ENCODE peak calls at places on chromosomes 6 and 20, in six cellular contexts. T is upper lobe of left lung, G is GM10248, V is breast epithelium, N is left lung, I is adrenal gland. A is an unnamed sample.
A peak's percentile ranks its signal among the peaks of the same experiment; 100 is the strongest.

GRCh38 chr20:40173877-40174276 is 515.2 kb downstream of the MAFB start:
- DNase-seq in N (no peak), V (no peak), I (no peak), G (no peak), T (no peak), A (no peak)

GRCh38 chr20:25864986-25865714 is 168.5 kb upstream of the ZNF337 start:
- DNase-seq in N (no peak), I (no peak), V (no peak), G (no peak), T (no peak), A (no peak)

GRCh38 chr6:73074175-73074574 is 151.1 kb downstream of the KHDC1L start:
- DNase-seq in V (no peak), T (no peak), G (no peak), N (no peak), I (no peak), A (no peak)

GRCh38 chr6:34243901-34244884 is 4.6 kb downstream of the SMIM29 start:
- DNase-seq in V (peak; percentile 56), N (peak; percentile 80), T (peak; percentile 80), G (no peak), I (peak; percentile 85), A (no peak)

GRCh38 chr6:112232845-112233256 is 21.5 kb downstream of the LAMA4 start:
- DNase-seq in V (no peak), N (no peak), T (no peak), I (no peak), G (no peak), A (no peak)

GRCh38 chr6:13248053-13248452 is 80.3 kb downstream of the TBC1D7 start:
- DNase-seq in I (no peak), G (no peak), T (no peak), N (no peak), V (no peak), A (no peak)

GRCh38 chr6:13014551-13015378 is 298.2 kb downstream of the PHACTR1 start:
- DNase-seq in T (peak; percentile 41), V (no peak), I (no peak), G (no peak), N (no peak), A (peak; percentile 24)

GRCh38 chr20:17890330-17890729 is 78.3 kb downstream of the SNX5 start:
- DNase-seq in I (no peak), N (no peak), G (no peak), V (no peak), T (no peak), A (no peak)

GRCh38 chr6:157282279-157282678 is 41.0 kb downstream of the TMEM242 start:
- DNase-seq in N (no peak), V (no peak), G (no peak), T (no peak), I (no peak), A (no peak)

GRCh38 chr6:9334979-9335378 is 899.6 kb upstream of the SLC35B3 start:
- DNase-seq in G (no peak), V (no peak), I (no peak), T (no peak), N (no peak), A (no peak)

GRCh38 chr6:126253421-126253820 is 86.5 kb upstream of the CENPW start:
- DNase-seq in T (no peak), V (no peak), G (no peak), I (no peak), N (no peak), A (no peak)

GRCh38 chr6:14661188-14661587 is 543.6 kb downstream of the CD83 start:
- DNase-seq in V (no peak), T (no peak), G (peak; percentile 29), N (no peak), I (no peak), A (no peak)

GRCh38 chr6:110514818-110515217 is 38.4 kb upstream of the SLC22A16 start:
- DNase-seq in T (no peak), V (no peak), G (no peak), N (no peak), I (no peak), A (no peak)

GRCh38 chr6:105678516-105678915 is 275.6 kb upstream of the PREP start:
- DNase-seq in G (no peak), T (no peak), N (no peak), I (no peak), V (no peak), A (no peak)

GRCh38 chr6:42017021-42017643 is 33.2 kb upstream of the TAF8 start:
- DNase-seq in V (no peak), G (no peak), I (peak; percentile 70), N (no peak), T (no peak), A (no peak)

GRCh38 chr6:6713660-6714446 is 125.3 kb downstream of the LY86 start:
- DNase-seq in I (no peak), N (no peak), V (no peak), T (no peak), G (no peak), A (no peak)

GRCh38 chr20:50191566-50192363 is 1.1 kb downstream of the CEBPB start:
- DNase-seq in G (peak; percentile 64), I (peak; percentile 50), V (peak; percentile 69), T (peak; percentile 43), N (no peak), A (peak; percentile 68)

GRCh38 chr6:11096109-11096508 is 2.5 kb downstream of the SMIM13 start:
- DNase-seq in G (no peak), I (peak; percentile 36), T (peak; percentile 62), N (no peak), V (no peak), A (no peak)

GRCh38 chr6:86943819-86944407 is 6.6 kb downstream of the HTR1E start:
- DNase-seq in I (no peak), G (no peak), V (no peak), N (no peak), T (no peak), A (no peak)

GRCh38 chr6:137570307-137570832 is 76.2 kb upstream of the OLIG3 start:
- DNase-seq in V (no peak), N (no peak), T (no peak), I (no peak), G (no peak), A (no peak)

GRCh38 chr6:142297996-142298753 is 3.6 kb upstream of the ADGRG6 start:
- DNase-seq in G (no peak), T (no peak), I (no peak), V (no peak), N (no peak), A (no peak)

GRCh38 chr6:133242761-133243590 is 1.8 kb downstream of the EYA4 start:
- DNase-seq in G (no peak), T (no peak), V (no peak), I (no peak), N (no peak), A (peak; percentile 12)

GRCh38 chr20:13041574-13042457 is 33.0 kb downstream of the SPTLC3 start:
- DNase-seq in V (no peak), T (no peak), N (no peak), I (no peak), G (no peak), A (no peak)

GRCh38 chr6:88867841-88868558 is 95.4 kb downstream of the RNGTT start:
- DNase-seq in I (no peak), T (no peak), N (no peak), G (no peak), V (no peak), A (no peak)

DNA sequence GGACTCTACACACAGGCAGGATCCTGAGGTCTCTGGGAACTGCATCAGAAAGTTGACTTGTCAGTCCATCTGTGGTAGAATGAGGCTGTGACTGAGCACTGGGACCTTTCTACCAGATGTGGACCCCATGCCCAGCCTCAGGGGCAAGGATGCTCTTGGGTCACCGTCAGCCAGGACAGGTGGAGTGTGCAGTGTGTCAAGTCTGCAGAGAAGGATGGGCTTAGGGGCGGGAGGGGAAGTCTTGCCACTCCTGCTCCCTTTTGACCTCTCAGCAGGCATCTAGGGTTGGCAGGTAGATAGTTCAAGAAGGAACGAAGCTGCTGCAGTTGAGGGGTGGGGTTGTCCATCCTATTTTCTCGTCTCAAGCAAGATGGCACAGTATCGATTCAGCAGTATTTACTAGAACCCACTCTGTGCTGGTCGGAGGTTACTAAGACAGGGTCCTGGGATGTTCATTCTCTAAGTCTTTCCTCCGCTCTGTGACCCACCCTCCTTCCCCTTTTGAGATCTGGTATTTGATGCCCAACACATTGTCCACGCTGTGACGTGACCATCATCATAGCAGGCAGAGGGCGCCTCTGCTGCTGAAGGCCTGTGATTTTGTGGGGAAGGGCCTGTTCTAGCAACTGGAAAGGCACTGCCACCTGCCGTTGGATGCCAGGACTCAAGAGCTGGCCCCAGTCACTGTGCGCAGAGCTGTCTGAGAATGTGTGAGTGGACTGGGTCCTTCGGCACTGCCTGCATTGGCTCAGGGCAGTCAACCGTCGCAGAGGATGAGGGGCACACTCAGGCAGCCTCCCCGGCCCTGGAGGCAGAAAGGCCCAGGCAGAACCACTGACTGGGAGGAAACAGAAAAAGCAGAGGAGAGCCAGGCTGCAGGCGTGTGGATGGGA is 23.2 kb downstream of the RBCK1 start:
- DNase-seq in N (no peak), G (peak; percentile 27), T (peak; percentile 73), V (peak; percentile 66), I (peak; percentile 80), A (peak; percentile 36)
- TF ChIP-seq CTCF in N (peak; percentile 21), G (peak; percentile 40), T (peak; percentile 75), V (peak; percentile 63), I (peak; percentile 74), A (peak; percentile 63)

GRCh38 chr6:122580731-122581130 is 29.5 kb upstream of the PKIB start:
- DNase-seq in N (no peak), V (no peak), G (no peak), T (no peak), I (no peak), A (no peak)
- TF ChIP-seq CTCF in N (no peak), V (no peak), G (no peak), T (no peak), I (no peak), A (no peak)

DNA sequence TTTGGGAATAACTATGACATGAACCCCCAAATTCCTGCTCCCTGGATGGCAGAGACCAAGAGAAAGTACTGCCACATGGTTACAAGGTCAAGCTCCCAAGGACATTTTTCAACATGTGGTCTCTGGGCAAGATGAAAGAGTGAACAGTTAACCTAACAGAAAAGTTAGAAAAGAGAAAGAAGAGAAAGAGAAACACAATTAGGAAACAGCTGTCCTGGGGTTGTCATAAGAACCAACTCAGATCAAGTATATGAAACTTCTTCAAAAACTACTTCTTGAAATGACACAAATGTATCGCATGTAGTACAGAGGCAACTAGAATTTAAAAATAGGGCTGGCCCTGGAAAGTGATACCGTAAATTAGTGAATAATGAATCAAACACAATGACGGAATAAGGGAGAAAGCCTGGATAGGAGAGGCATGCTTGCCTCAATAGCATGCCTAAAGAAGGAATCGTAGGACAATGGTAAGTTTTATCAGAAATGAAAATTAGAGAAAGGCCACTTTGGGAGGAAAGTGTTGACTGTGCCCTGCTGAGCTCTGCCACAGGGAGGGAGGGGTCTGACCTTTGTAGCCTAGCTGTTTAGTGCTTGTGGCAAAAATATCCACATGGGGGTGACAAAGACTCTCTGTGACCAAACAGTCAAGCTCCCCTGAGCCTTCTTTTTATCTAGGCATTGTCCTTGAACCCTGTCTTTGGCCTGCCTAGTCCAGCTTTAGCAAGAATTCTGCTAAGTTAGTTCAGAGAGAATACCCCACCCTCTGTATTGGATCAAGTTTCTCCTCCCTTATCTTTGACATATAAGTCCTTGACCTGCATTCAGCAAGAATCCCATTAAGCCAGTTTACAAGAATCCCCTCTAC is 4.3 kb upstream of the DCBLD1 start:
- DNase-seq in I (peak; percentile 34), T (no peak), V (no peak), G (peak; percentile 48), N (no peak), A (no peak)
- TF ChIP-seq CTCF in I (peak; percentile 25), T (peak; percentile 39), V (no peak), G (peak; percentile 40), N (peak; percentile 11), A (no peak)

DNA sequence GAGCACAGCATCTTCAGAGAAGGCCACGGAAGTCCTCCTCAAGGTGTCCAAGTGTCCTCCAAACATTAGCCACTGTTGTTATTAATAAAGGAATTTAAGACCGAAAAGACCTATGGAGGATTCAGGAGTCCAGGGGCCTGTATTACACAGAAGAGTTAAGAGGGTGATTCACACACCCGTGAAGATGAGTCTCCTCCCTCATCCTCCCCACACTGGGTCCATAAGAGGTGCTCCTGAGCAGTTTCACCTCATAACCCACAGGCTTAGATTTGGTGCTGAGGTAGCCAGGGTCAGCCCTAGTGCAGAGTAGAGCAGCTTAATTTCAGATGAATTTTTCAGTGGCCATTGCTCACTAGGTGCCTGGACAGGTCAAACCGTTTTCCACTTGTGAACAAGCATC is 65.3 kb downstream of the PRR18 start:
- DNase-seq in G (no peak), T (no peak), I (no peak), N (no peak), V (no peak), A (no peak)
- TF ChIP-seq CTCF in G (no peak), T (no peak), I (no peak), N (no peak), V (no peak), A (no peak)

A was measured in progenitor cell of endocrine pancreas.